ENCODE peak calls at places on chromosomes 6 and 20, in nine cellular contexts. Q is GM23338; K is mesothelial cell of epicardium; L is NCI-H1105; N is activated T-helper 1 cell treated with anti-CD3 and anti-CD28 coated beads, Interleukin-2, amount 50 U/mL, for 16 hours; S is left colon; D is DMS 273 treated with DMSO at 0.1 percent for 48 hours; G is midbrain; O is natural killer cell. W is an unnamed sample.

GRCh38 chr20:48794360-48794759 is 33.4 kb downstream of the PREX1 start:
- DNase-seq in N (no peak), S (no peak), Q (peak), D (no peak), L (no peak), K (no peak), O (no peak), G (peak), W (no peak)

GRCh38 chr20:15475483-15475882 is 1097.8 kb downstream of the KIF16B start:
- DNase-seq in N (no peak), G (no peak), D (peak), O (no peak), K (no peak), S (peak), Q (no peak), L (peak), W (peak)

GRCh38 chr6:157550114-157550989 is 169.4 kb downstream of the ZDHHC14 start:
- DNase-seq in Q (no peak), N (no peak), D (no peak), O (peak), S (no peak), L (no peak), K (no peak), G (no peak), W (no peak)

GRCh38 chr20:52497731-52498130 is 306.2 kb upstream of the ZFP64 start:
- DNase-seq in K (no peak), Q (no peak), L (no peak), G (no peak), D (no peak), N (no peak), S (no peak), O (no peak), W (no peak)

GRCh38 chr6:138815797-138816528 is 20.1 kb downstream of the ECT2L start:
- DNase-seq in Q (peak), S (no peak), K (no peak), D (peak), N (no peak), O (no peak), L (peak), G (peak), W (peak)

GRCh38 chr6:167509853-167510220 is 185.0 kb downstream of the TTLL2 start:
- DNase-seq in D (no peak), L (no peak), Q (no peak), N (no peak), K (no peak), O (no peak), G (no peak), S (no peak), W (no peak)

GRCh38 chr6:167827062-167827587 is 414 bp downstream of the AFDN start:
- DNase-seq in Q (peak), O (no peak), K (peak), D (no peak), G (no peak), S (peak), N (no peak), L (peak), W (peak)

GRCh38 chr6:1424306-1424927 is 35.0 kb downstream of the FOXF2 start:
- DNase-seq in G (peak), D (no peak), L (peak), K (peak), Q (peak), N (no peak), O (no peak), S (no peak), W (peak)

GRCh38 chr20:57476073-57476526 is 48.8 kb downstream of the CTCFL start:
- DNase-seq in L (no peak), O (no peak), G (no peak), D (no peak), K (no peak), Q (no peak), S (no peak), N (no peak), W (no peak)

GRCh38 chr6:77397561-77397960 is 65.7 kb downstream of the HTR1B start:
- DNase-seq in O (no peak), Q (no peak), L (no peak), N (no peak), D (no peak), G (no peak), K (no peak), S (no peak), W (no peak)

GRCh38 chr6:149919834-149920225 is 3.1 kb downstream of the RAET1G start:
- DNase-seq in G (no peak), O (peak), N (no peak), K (no peak), S (no peak), D (no peak), L (no peak), Q (no peak), W (no peak)

W was measured in DMS53.